ENCODE peak calls at places on chromosomes 16 and 17, in nine cellular contexts. H, C, N, O, V, Q, G, P and Z are unnamed samples.

GRCh38 chr16:73082608-73083007 is 34.7 kb upstream of the ZFHX3 start:
- DNase-seq in G (peak; percentile 59), H (no peak), C (no peak), P (no peak), Q (no peak), O (peak; percentile 97), N (no peak), V (no peak), Z (no peak)

GRCh38 chr16:70289229-70290098 is at the start of gene AARS1:
- DNase-seq in H (peak; percentile 99), G (peak; percentile 100), P (peak; percentile 98), Q (peak; percentile 100), N (peak; percentile 97), C (peak; percentile 93), V (peak; percentile 99), O (peak; percentile 98), Z (peak; percentile 92)

GRCh38 chr17:75485688-75486087 is 29.3 kb downstream of the TMEM94 start:
- DNase-seq in G (no peak), C (no peak), N (no peak), P (no peak), V (no peak), H (no peak), Q (no peak), O (no peak), Z (no peak)

GRCh38 chr16:86355114-86355513 is 155.2 kb upstream of the FOXF1 start:
- DNase-seq in P (no peak), N (no peak), C (no peak), H (no peak), V (no peak), O (no peak), Q (no peak), G (peak; percentile 28), Z (no peak)

GRCh38 chr17:32297860-32298259 is 32.2 kb downstream of the RHBDL3 start:
- DNase-seq in N (no peak), V (no peak), C (no peak), G (no peak), Q (no peak), H (no peak), P (peak; percentile 30), O (no peak), Z (no peak)

GRCh38 chr17:76556759-76557367 is 17.0 kb downstream of the PRCD start:
- DNase-seq in Q (no peak), P (no peak), O (no peak), C (no peak), N (no peak), G (no peak), V (no peak), H (no peak), Z (no peak)

GRCh38 chr17:35849469-35850348 is 19.0 kb downstream of the HEATR9 start:
- DNase-seq in P (no peak), G (no peak), Q (peak; percentile 48), C (no peak), H (peak; percentile 38), O (peak; percentile 38), V (peak; percentile 70), N (peak; percentile 56), Z (no peak)

GRCh38 chr16:87845807-87846619 is 23.3 kb downstream of the SLC7A5 start:
- DNase-seq in O (no peak), C (no peak), H (no peak), N (no peak), V (no peak), P (no peak), Q (no peak), G (no peak), Z (no peak)

GRCh38 chr17:71110326-71110725 is 941.0 kb downstream of the KCNJ2 start:
- DNase-seq in C (no peak), O (no peak), Q (no peak), G (no peak), V (no peak), H (no peak), P (no peak), N (no peak), Z (no peak)

GRCh38 chr16:75616541-75617010 is 6.5 kb downstream of the ADAT1 start:
- DNase-seq in G (no peak), C (no peak), V (no peak), H (no peak), N (no peak), O (no peak), P (no peak), Q (no peak), Z (no peak)

GRCh38 chr16:81618661-81619060 is 160.4 kb upstream of the PLCG2 start:
- DNase-seq in N (no peak), V (peak; percentile 88), C (no peak), P (no peak), H (no peak), O (no peak), G (no peak), Q (no peak), Z (no peak)

GRCh38 chr16:26795184-26795583 is 271.5 kb upstream of the C16orf82 start:
- DNase-seq in P (no peak), Q (no peak), O (no peak), G (no peak), V (no peak), N (no peak), C (no peak), H (no peak), Z (no peak)

GRCh38 chr16:80691111-80691761 is 113.2 kb downstream of the CDYL2 start:
- DNase-seq in Q (no peak), C (no peak), H (no peak), G (no peak), P (no peak), N (no peak), V (no peak), O (no peak), Z (no peak)

GRCh38 chr17:76681222-76682137 is 29.3 kb downstream of the MXRA7 start:
- DNase-seq in V (peak; percentile 49), P (no peak), C (peak; percentile 37), Q (peak; percentile 87), N (peak; percentile 87), G (no peak), H (peak; percentile 73), O (peak; percentile 69), Z (no peak)

GRCh38 chr17:9499041-9499440 is 76.6 kb downstream of the STX8 start:
- DNase-seq in C (no peak), G (no peak), Q (no peak), H (no peak), N (no peak), P (no peak), V (no peak), O (no peak), Z (no peak)

GRCh38 chr17:72120878-72121163 is at the start of gene SOX9:
- DNase-seq in H (peak; percentile 91), Q (peak; percentile 100), P (peak; percentile 95), V (peak; percentile 90), G (peak; percentile 45), C (peak; percentile 76), O (peak; percentile 69), N (peak; percentile 42), Z (no peak)

GRCh38 chr16:72876981-72877373 is 171.0 kb downstream of the ZFHX3 start:
- DNase-seq in O (no peak), H (no peak), G (no peak), Q (no peak), C (no peak), N (no peak), P (no peak), V (no peak), Z (no peak)

GRCh38 chr16:3951861-3952332 is 71.4 kb upstream of the CREBBP start:
- DNase-seq in C (no peak), N (no peak), V (peak; percentile 68), G (peak; percentile 25), Q (no peak), H (no peak), O (no peak), P (peak; percentile 25), Z (no peak)

GRCh38 chr16:49811630-49812334 is 44.1 kb downstream of the ZNF423 start:
- DNase-seq in N (peak; percentile 70), O (peak; percentile 9), V (no peak), H (peak; percentile 51), P (peak; percentile 65), G (no peak), Q (no peak), C (no peak), Z (no peak)

GRCh38 chr17:62819511-62820221 is 11.6 kb upstream of the MARCHF10 start:
- DNase-seq in V (no peak), Q (no peak), H (peak; percentile 41), N (peak; percentile 29), G (peak; percentile 86), C (no peak), P (peak; percentile 49), O (peak; percentile 82), Z (peak; percentile 76)

GRCh38 chr17:54968259-54968953 is at the start of the genes COX11 and STXBP4:
- DNase-seq in P (peak; percentile 87), V (peak; percentile 96), N (peak; percentile 96), G (peak; percentile 87), C (peak; percentile 89), H (peak; percentile 94), Q (peak; percentile 91), O (peak; percentile 93), Z (peak; percentile 78)

GRCh38 chr17:19709841-19710240 is 6.5 kb downstream of the SLC47A2 start:
- DNase-seq in O (no peak), H (no peak), Q (peak; percentile 4), N (no peak), V (no peak), C (no peak), P (no peak), G (no peak), Z (no peak)

GRCh38 chr17:64706224-64707076 is 44.3 kb upstream of the SMURF2 start:
- DNase-seq in P (no peak), V (no peak), G (no peak), Q (no peak), N (no peak), O (no peak), H (no peak), C (no peak), Z (no peak)

GRCh38 chr17:78390241-78391050 is 12.0 kb downstream of the PGS1 start:
- DNase-seq in G (peak; percentile 63), O (no peak), P (peak; percentile 92), Q (no peak), N (peak; percentile 73), V (no peak), H (peak; percentile 38), C (no peak), Z (no peak)

GRCh38 chr17:29451338-29451737 is 61.2 kb downstream of the TAOK1 start:
- DNase-seq in O (no peak), H (no peak), C (no peak), G (no peak), V (no peak), P (no peak), N (no peak), Q (no peak), Z (no peak)

GRCh38 chr17:6551909-6552768 is 4.2 kb downstream of the PITPNM3 start:
- DNase-seq in C (no peak), Q (no peak), G (no peak), O (no peak), H (peak; percentile 29), N (no peak), P (no peak), V (peak; percentile 65), Z (no peak)

GRCh38 chr17:80981062-80981902 is 10.4 kb upstream of the CHMP6 start:
- DNase-seq in G (no peak), H (no peak), V (peak; percentile 38), N (peak; percentile 75), C (no peak), O (no peak), Q (peak; percentile 83), P (no peak), Z (no peak)

GRCh38 chr16:46790599-46791270 is 40.2 kb downstream of the C16orf87 start:
- DNase-seq in P (no peak), C (no peak), G (no peak), V (no peak), N (no peak), O (no peak), H (no peak), Q (no peak), Z (no peak)

GRCh38 chr17:43351686-43352085 is 47.1 kb upstream of the ARL4D start:
- DNase-seq in N (no peak), H (no peak), C (no peak), O (no peak), Q (no peak), G (no peak), V (no peak), P (no peak), Z (no peak)

GRCh38 chr17:72191356-72191755 is 70.5 kb downstream of the SOX9 start:
- DNase-seq in V (no peak), P (no peak), N (no peak), H (no peak), Q (no peak), G (no peak), C (no peak), O (no peak), Z (no peak)

GRCh38 chr17:57257213-57257873 is 1.0 kb downstream of the MSI2 start:
- DNase-seq in C (no peak), G (no peak), O (no peak), H (no peak), V (no peak), N (no peak), P (no peak), Q (no peak), Z (no peak)